ENCODE peak calls at places on chromosome 17, in ten cellular contexts. S, Y, T, A, V, I, O, P, X and B are unnamed samples. For H3K4me1, the result is how much of the 10 kb centered on the place peaks cover.

GRCh38 chr17:67245694-67246397 is 850 bp upstream of the HELZ start:
- DNase-seq in S (no peak), Y (peak), T (no peak), A (no peak), V (no peak), I (peak), O (peak), P (peak), X (peak), B (no peak)

GRCh38 chr17:4475463-4475862 is 23.2 kb upstream of the SPNS2 start:
- DNase-seq in S (no peak), Y (no peak), T (no peak), A (no peak), V (no peak), I (no peak), O (no peak), P (no peak), X (no peak), B (no peak)

GRCh38 chr17:64084086-64084939 is 45.6 kb downstream of the ERN1 start:
- DNase-seq in S (no peak), Y (peak), T (peak), A (peak), V (no peak), I (no peak), O (no peak), P (peak), X (no peak), B (no peak)

GRCh38 chr17:28871056-28871579 is 16.3 kb downstream of the ERAL1 start:
- DNase-seq in S (no peak), Y (no peak), T (no peak), A (no peak), V (no peak), I (no peak), O (no peak), P (no peak), X (no peak), B (no peak)

GRCh38 chr17:80797741-80798594 is 193.7 kb upstream of the CHMP6 start:
- DNase-seq in S (no peak), Y (no peak), T (no peak), A (no peak), V (no peak), I (no peak), O (no peak), P (no peak), X (no peak), B (no peak)

GRCh38 chr17:66684716-66685115 is 150.2 kb upstream of the CACNG5 start:
- DNase-seq in S (no peak), Y (no peak), T (no peak), A (no peak), V (no peak), I (no peak), O (peak), P (no peak), X (no peak), B (no peak)

GRCh38 chr17:8119575-8120519 is 1.5 kb upstream of the ALOXE3 start:
- DNase-seq in S (peak), Y (peak), T (peak), A (peak), V (no peak), I (peak), O (peak), P (peak), X (peak), B (peak)

GRCh38 chr17:332558-333322 is 19.9 kb downstream of the RPH3AL start:
- DNase-seq in S (peak), Y (no peak), T (no peak), A (peak), V (no peak), I (no peak), O (peak), P (no peak), X (no peak), B (peak)

GRCh38 chr17:3665834-3666233 is 2.5 kb downstream of the TAX1BP3 start:
- DNase-seq in S (no peak), Y (no peak), T (no peak), A (no peak), V (no peak), I (no peak), O (no peak), P (no peak), X (no peak), B (no peak)

GRCh38 chr17:39639043-39639442 is 2.1 kb downstream of the STARD3 start:
- DNase-seq in S (no peak), Y (no peak), T (no peak), A (no peak), V (no peak), I (no peak), O (no peak), P (no peak), X (no peak), B (no peak)
- H3K4me1 ChIP-seq in S (under half), Y (half or more), T (under half), A (half or more), V (under half), I (half or more), O (under half), P (under half), X (under half), B (under half)

GRCh38 chr17:21061971-21062526 is 19.2 kb upstream of the USP22 start:
- DNase-seq in S (no peak), Y (no peak), T (no peak), A (no peak), V (no peak), I (no peak), O (no peak), P (no peak), X (no peak), B (no peak)
- H3K4me1 ChIP-seq in S (under half), Y (under half), T (under half), A (under half), V (under half), I (under half), O (under half), P (under half), X (under half), B (under half)

DNA sequence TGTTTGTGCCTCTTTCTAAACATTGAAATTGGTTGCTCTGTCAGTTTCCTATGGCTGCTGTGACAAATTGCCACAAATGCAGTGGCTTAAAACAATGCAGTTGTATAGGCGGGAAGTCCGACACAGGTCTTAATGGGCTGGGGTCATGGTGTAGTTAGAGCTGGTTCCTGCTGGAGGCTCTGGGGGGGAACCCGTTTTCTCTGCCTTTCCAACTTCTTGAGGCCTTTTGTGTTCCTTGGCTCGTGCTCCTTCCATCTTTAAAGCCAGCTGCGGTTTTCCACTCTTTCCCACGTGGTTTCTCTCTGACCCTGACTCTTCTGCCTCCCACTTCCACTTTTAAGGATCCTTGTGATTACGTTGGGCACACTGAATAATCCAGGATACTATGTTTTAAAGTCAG is 12.5 kb downstream of the EPN2 start:
- DNase-seq in S (peak), Y (no peak), T (no peak), A (peak), V (no peak), I (no peak), O (no peak), P (no peak), X (no peak), B (no peak)
- H3K4me1 ChIP-seq in S (under half), Y (under half), T (under half), A (under half), V (under half), I (under half), O (under half), P (under half), X (under half), B (under half)

DNA sequence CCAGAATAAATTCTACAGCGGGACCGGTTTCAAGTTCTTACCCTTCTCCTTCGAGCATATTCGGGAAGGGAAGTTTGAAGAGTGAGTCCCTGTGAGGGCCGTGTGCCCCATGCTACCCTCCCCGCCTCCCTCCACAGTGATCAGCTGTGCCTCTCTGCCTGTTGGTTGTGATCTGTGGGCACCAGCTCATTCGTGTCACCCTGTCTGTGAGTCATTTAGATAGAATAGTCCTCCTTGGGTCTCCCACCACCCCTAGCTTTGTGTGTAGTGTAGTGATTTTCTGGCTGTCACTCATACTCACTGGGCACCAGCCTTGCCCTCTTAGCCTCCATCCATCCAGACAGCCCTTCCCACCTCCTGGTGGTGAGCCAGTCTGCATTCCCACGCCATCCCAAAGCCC is 15.0 kb upstream of the NAGLU start:
- DNase-seq in S (no peak), Y (no peak), T (no peak), A (peak), V (no peak), I (no peak), O (peak), P (no peak), X (no peak), B (no peak)
- H3K4me1 ChIP-seq in S (half or more), Y (half or more), T (half or more), A (under half), V (half or more), I (under half), O (half or more), P (under half), X (under half), B (half or more)

DNA sequence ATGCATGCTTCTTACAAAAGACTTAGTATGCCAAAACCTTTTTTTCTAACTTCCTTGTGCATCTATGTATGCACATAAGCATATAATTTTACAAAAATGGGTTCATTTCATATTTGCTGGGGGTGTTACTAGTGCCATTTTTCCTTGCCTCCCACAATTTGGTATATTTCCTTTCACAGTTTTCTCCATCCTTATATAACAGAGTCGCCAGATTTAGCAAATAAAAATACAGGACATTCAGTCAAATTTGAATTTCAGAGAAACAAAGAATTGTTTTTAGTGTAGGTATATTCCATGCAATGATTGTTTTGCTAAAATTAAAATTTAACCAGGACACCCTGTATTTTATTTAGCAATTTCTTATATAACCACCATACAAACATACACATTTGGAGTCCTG is 4.0 kb upstream of the FBXO39 start:
- DNase-seq in S (no peak), Y (no peak), T (peak), A (no peak), V (no peak), I (no peak), O (no peak), P (no peak), X (no peak), B (no peak)
- H3K4me1 ChIP-seq in S (under half), Y (under half), T (under half), A (under half), V (under half), I (under half), O (under half), P (under half), X (under half), B (under half)